ENCODE peak calls at places on chromosomes 13 and 19, in seven cellular contexts. E is choroid plexus epithelial cell; C is stimulated activated effector memory CD8-positive, alpha-beta T cell treated with anti-CD3 and anti-CD28 coated beads, Interleukin-12 subunit alpha, Interleukin-12 subunit beta, amount 100 ng/mL, for 72 hours; P is AG09309; D is cardiac muscle cell; H is breast epithelium; I is pancreas. U is an unnamed sample.

GRCh38 chr13:114151565-114152284 is 19.3 kb upstream of the RASA3 start:
- DNase-seq in E (no peak), C (no peak), P (no peak), D (peak), H (peak), I (no peak), U (no peak)

GRCh38 chr13:24228852-24229458 is 68.4 kb downstream of the SPATA13 start:
- DNase-seq in E (peak), C (no peak), P (peak), D (peak), H (no peak), I (peak), U (peak)

GRCh38 chr19:13962738-13963602 is 10.7 kb downstream of the DCAF15 start:
- DNase-seq in E (no peak), C (no peak), P (no peak), D (no peak), H (no peak), I (no peak), U (no peak)

GRCh38 chr19:30214651-30215051 is 157.5 kb upstream of the ZNF536 start:
- DNase-seq in E (no peak), C (no peak), P (no peak), D (no peak), H (no peak), I (no peak), U (no peak)

GRCh38 chr19:38079926-38080380 is 144.1 kb downstream of the DPF1 start:
- DNase-seq in E (peak), C (no peak), P (peak), D (no peak), H (no peak), I (peak), U (peak)

GRCh38 chr13:42814868-42815267 is 33.5 kb downstream of the FAM216B start:
- DNase-seq in E (peak), C (no peak), P (peak), D (no peak), H (no peak), I (no peak), U (no peak)

GRCh38 chr19:18488838-18489626 is 32.8 kb downstream of the ELL start:
- DNase-seq in E (no peak), C (no peak), P (no peak), D (peak), H (no peak), I (peak), U (no peak)

GRCh38 chr13:102816633-102817032 is 17.7 kb downstream of the BIVM start:
- DNase-seq in E (no peak), C (no peak), P (no peak), D (no peak), H (no peak), I (no peak), U (no peak)

GRCh38 chr19:17248011-17248776 is 2.5 kb upstream of the NR2F6 start:
- DNase-seq in E (no peak), C (no peak), P (no peak), D (no peak), H (no peak), I (peak), U (no peak)

GRCh38 chr13:94707400-94708021 is 4.8 kb downstream of the SOX21 start:
- DNase-seq in E (no peak), C (no peak), P (no peak), D (no peak), H (no peak), I (no peak), U (no peak)

GRCh38 chr19:29001922-29002247 is 211.1 kb downstream of the UQCRFS1 start:
- DNase-seq in E (no peak), C (no peak), P (no peak), D (no peak), H (no peak), I (no peak), U (no peak)

GRCh38 chr13:104625196-104625595 is 1559.0 kb upstream of the SLC10A2 start:
- DNase-seq in E (no peak), C (no peak), P (no peak), D (no peak), H (no peak), I (no peak), U (no peak)

GRCh38 chr19:40341601-40342482 is 6.4 kb downstream of the C19orf47 start:
- DNase-seq in E (no peak), C (no peak), P (no peak), D (peak), H (peak), I (no peak), U (no peak)

GRCh38 chr19:46372901-46373572 is 26.1 kb downstream of the PPP5C start:
- DNase-seq in E (peak), C (no peak), P (no peak), D (no peak), H (no peak), I (no peak), U (no peak)

GRCh38 chr19:30163663-30164062 is 208.5 kb upstream of the ZNF536 start:
- DNase-seq in E (no peak), C (no peak), P (no peak), D (no peak), H (no peak), I (no peak), U (no peak)